ENCODE peak calls at places on chromosomes 3 and 15, in nine cellular contexts. D, E, C, R, K, S, W, T and A are unnamed samples.

GRCh38 chr3:138984816-138985215 is 21.3 kb downstream of the PRR23A start:
- DNase-seq in D (no peak), E (no peak), C (no peak), R (no peak), K (no peak), S (no peak), W (no peak), T (no peak), A (no peak)

GRCh38 chr3:43627360-43627759 is 5.5 kb upstream of the ANO10 start:
- DNase-seq in D (no peak), E (no peak), C (no peak), R (no peak), K (no peak), S (no peak), W (peak), T (no peak), A (no peak)

GRCh38 chr15:54101664-54102270 is 123.5 kb downstream of the UNC13C start:
- DNase-seq in D (no peak), E (no peak), C (no peak), R (no peak), K (no peak), S (no peak), W (no peak), T (no peak), A (no peak)

GRCh38 chr3:16186081-16186480 is 11.6 kb downstream of the GALNT15 start:
- DNase-seq in D (no peak), E (no peak), C (no peak), R (no peak), K (no peak), S (no peak), W (no peak), T (no peak), A (no peak)

GRCh38 chr3:148331111-148331818 is 366.4 kb upstream of the AGTR1 start:
- DNase-seq in D (no peak), E (no peak), C (no peak), R (no peak), K (peak), S (no peak), W (no peak), T (no peak), A (no peak)

GRCh38 chr15:50190723-50191122 is 8.7 kb downstream of the SLC27A2 start:
- DNase-seq in D (no peak), E (no peak), C (no peak), R (no peak), K (no peak), S (no peak), W (no peak), T (no peak), A (no peak)

GRCh38 chr15:41996921-41997592 is 23.8 kb downstream of the PLA2G4E start:
- DNase-seq in D (no peak), E (no peak), C (no peak), R (no peak), K (no peak), S (no peak), W (no peak), T (no peak), A (no peak)

GRCh38 chr3:119257654-119258410 is 17.2 kb upstream of the B4GALT4 start:
- DNase-seq in D (no peak), E (no peak), C (peak), R (peak), K (peak), S (no peak), W (no peak), T (no peak), A (no peak)

GRCh38 chr3:190205739-190206138 is 85.0 kb upstream of the P3H2 start:
- DNase-seq in D (no peak), E (peak), C (no peak), R (peak), K (peak), S (no peak), W (no peak), T (no peak), A (no peak)

GRCh38 chr3:65894679-65895078 is 144.0 kb downstream of the MAGI1 start:
- DNase-seq in D (no peak), E (no peak), C (no peak), R (peak), K (peak), S (no peak), W (no peak), T (no peak), A (no peak)

GRCh38 chr3:58518304-58518789 is 18.6 kb downstream of the ACOX2 start:
- DNase-seq in D (no peak), E (no peak), C (no peak), R (no peak), K (no peak), S (no peak), W (no peak), T (no peak), A (no peak)

GRCh38 chr3:44883999-44884431 is 9.6 kb downstream of the TGM4 start:
- DNase-seq in D (peak), E (peak), C (no peak), R (peak), K (peak), S (no peak), W (no peak), T (no peak), A (no peak)

GRCh38 chr15:43974852-43975251 is 148.1 kb downstream of the WDR76 start:
- DNase-seq in D (no peak), E (no peak), C (no peak), R (no peak), K (no peak), S (no peak), W (no peak), T (no peak), A (no peak)

GRCh38 chr15:31155136-31155535 is 53.6 kb upstream of the TRPM1 start:
- DNase-seq in D (no peak), E (no peak), C (no peak), R (no peak), K (no peak), S (no peak), W (no peak), T (no peak), A (no peak)

GRCh38 chr15:41695750-41696436 is 35.7 kb downstream of the MGA start:
- DNase-seq in D (no peak), E (no peak), C (no peak), R (peak), K (peak), S (no peak), W (peak), T (no peak), A (no peak)

GRCh38 chr15:56042523-56042922 is 49.1 kb upstream of the NEDD4 start:
- DNase-seq in D (no peak), E (no peak), C (no peak), R (no peak), K (no peak), S (no peak), W (no peak), T (no peak), A (no peak)

GRCh38 chr3:146701246-146701645 is 96.1 kb upstream of the PLSCR5 start:
- DNase-seq in D (no peak), E (no peak), C (no peak), R (no peak), K (no peak), S (no peak), W (no peak), T (no peak), A (no peak)

GRCh38 chr3:123884258-123884831 is at the start of gene MYLK:
- DNase-seq in D (peak), E (peak), C (peak), R (peak), K (peak), S (peak), W (no peak), T (peak), A (no peak)

GRCh38 chr3:8554725-8555621 is 53.4 kb downstream of the LMCD1 start:
- DNase-seq in D (peak), E (no peak), C (no peak), R (no peak), K (peak), S (no peak), W (no peak), T (no peak), A (no peak)

GRCh38 chr3:182058488-182058887 is 346.8 kb downstream of the SOX2 start:
- DNase-seq in D (no peak), E (no peak), C (no peak), R (peak), K (no peak), S (no peak), W (no peak), T (no peak), A (no peak)

GRCh38 chr3:113532698-113533533 is 561 bp downstream of the SIDT1 start:
- DNase-seq in D (no peak), E (no peak), C (peak), R (peak), K (no peak), S (no peak), W (peak), T (peak), A (peak)

GRCh38 chr3:186637661-186638060 is 2.5 kb upstream of the FETUB start:
- DNase-seq in D (no peak), E (no peak), C (no peak), R (no peak), K (no peak), S (no peak), W (no peak), T (no peak), A (no peak)

GRCh38 chr3:134355416-134355815 is 18.8 kb downstream of the AMOTL2 start:
- DNase-seq in D (no peak), E (no peak), C (no peak), R (no peak), K (no peak), S (no peak), W (no peak), T (no peak), A (no peak)

GRCh38 chr3:56725175-56725574 is 42.1 kb upstream of the TASOR start:
- DNase-seq in D (no peak), E (no peak), C (no peak), R (no peak), K (no peak), S (peak), W (peak), T (no peak), A (no peak)

GRCh38 chr15:59170295-59170881 is 36.3 kb upstream of the LDHAL6B start:
- DNase-seq in D (peak), E (no peak), C (peak), R (peak), K (peak), S (no peak), W (no peak), T (no peak), A (peak)

GRCh38 chr3:31721709-31722108 is 189.0 kb downstream of the STT3B start:
- DNase-seq in D (no peak), E (no peak), C (no peak), R (no peak), K (peak), S (no peak), W (no peak), T (no peak), A (no peak)

GRCh38 chr15:48393650-48394049 is 62.4 kb downstream of the DUT start:
- DNase-seq in D (no peak), E (no peak), C (peak), R (no peak), K (peak), S (no peak), W (no peak), T (no peak), A (no peak)

GRCh38 chr3:154540950-154541604 is 111.1 kb upstream of the GPR149 start:
- DNase-seq in D (no peak), E (no peak), C (no peak), R (peak), K (no peak), S (no peak), W (no peak), T (no peak), A (no peak)